ENCODE peak calls at places on chromosomes 6 and 20, in nine cellular contexts. Q is body of pancreas, U is HFF-Myc, P is ascending aorta, O is OCI-LY7, Z is fibroblast of the aortic adventitia, H is GM13976, E is AG04450, G is tibial nerve. R is an unnamed sample.

GRCh38 chr6:44223471-44224153 is at the start of gene SLC29A1:
- DNase-seq in O (peak; percentile 91), U (no peak), P (no peak), G (peak; percentile 76), H (peak; percentile 94), Z (no peak), E (no peak), Q (peak; percentile 82), R (peak; percentile 49)

GRCh38 chr6:32964776-32965175 is 3.6 kb upstream of the BRD2 start:
- DNase-seq in H (no peak), G (no peak), Z (no peak), Q (no peak), U (no peak), O (no peak), P (no peak), E (no peak), R (no peak)

GRCh38 chr20:61949714-61950630 is 115.7 kb downstream of the TAF4 start:
- DNase-seq in E (no peak), U (no peak), Q (no peak), O (no peak), G (no peak), H (no peak), Z (no peak), P (no peak), R (no peak)

GRCh38 chr6:105179244-105180065 is at the start of gene POPDC3:
- DNase-seq in O (no peak), H (peak; percentile 42), P (no peak), G (no peak), U (no peak), Q (peak; percentile 23), E (no peak), Z (peak; percentile 54), R (no peak)

GRCh38 chr6:12277401-12277800 is 12.8 kb upstream of the EDN1 start:
- DNase-seq in Z (no peak), E (no peak), Q (no peak), P (no peak), U (no peak), G (no peak), H (no peak), O (no peak), R (no peak)

GRCh38 chr20:4961746-4962145 is 39.6 kb downstream of the SLC23A2 start:
- DNase-seq in U (no peak), G (peak; percentile 36), P (no peak), E (peak; percentile 70), Q (no peak), Z (peak; percentile 91), O (no peak), H (no peak), R (peak; percentile 99)

GRCh38 chr6:154555075-154555677 is 44.7 kb upstream of the CNKSR3 start:
- DNase-seq in Q (peak; percentile 11), H (no peak), O (no peak), G (no peak), P (no peak), E (no peak), Z (no peak), U (no peak), R (no peak)

GRCh38 chr6:93624408-93624807 is 205.0 kb upstream of the EPHA7 start:
- DNase-seq in Z (no peak), O (no peak), P (no peak), E (no peak), U (no peak), G (no peak), H (no peak), Q (peak; percentile 7), R (no peak)

GRCh38 chr6:111038534-111039252 is 48.6 kb upstream of the SLC16A10 start:
- DNase-seq in Z (no peak), P (no peak), G (no peak), H (peak; percentile 58), E (no peak), U (no peak), O (no peak), Q (no peak), R (no peak)

DNA sequence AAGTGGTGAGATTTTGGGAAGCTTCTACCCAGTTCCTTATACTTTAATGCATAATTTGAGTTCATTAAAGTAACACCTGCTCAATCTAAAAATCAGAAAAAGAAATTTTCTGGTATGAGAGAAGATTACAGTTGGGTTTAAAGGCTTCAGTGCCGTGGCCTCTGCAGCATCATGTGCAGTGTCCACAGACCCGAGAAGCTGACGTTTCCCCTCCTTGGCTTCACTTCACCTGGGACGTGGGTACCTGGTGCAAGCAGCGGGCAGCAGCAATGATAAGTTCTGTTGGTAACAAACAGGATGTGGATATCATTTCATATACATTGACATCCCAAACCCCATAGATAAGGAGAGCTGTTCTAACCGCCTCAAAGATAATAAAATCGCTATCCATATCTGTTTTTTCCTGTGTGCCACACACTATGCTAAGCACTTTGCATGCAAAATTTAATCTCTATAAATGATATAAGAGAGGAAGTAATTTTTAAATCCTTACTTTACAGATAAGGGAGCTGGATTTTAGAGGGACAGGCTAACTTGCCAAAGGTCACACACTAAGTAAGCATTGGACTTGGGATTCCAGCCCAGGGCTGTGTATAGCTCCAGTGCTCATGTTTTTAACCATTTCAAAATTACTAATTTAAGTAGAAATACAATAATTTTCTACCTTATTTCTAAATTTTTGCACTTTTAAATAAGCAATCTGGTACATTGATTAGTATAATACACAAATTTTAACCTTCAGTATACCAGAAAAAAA is 144.4 kb downstream of the UST start:
- DNase-seq in Z (peak; percentile 60), U (no peak), O (no peak), Q (no peak), P (no peak), H (no peak), E (no peak), G (no peak), R (peak; percentile 37)
- TF ChIP-seq CTCF in Z (no peak), U (no peak), O (no peak), Q (no peak), P (no peak), H (no peak), E (no peak), G (no peak), R (no peak)

DNA sequence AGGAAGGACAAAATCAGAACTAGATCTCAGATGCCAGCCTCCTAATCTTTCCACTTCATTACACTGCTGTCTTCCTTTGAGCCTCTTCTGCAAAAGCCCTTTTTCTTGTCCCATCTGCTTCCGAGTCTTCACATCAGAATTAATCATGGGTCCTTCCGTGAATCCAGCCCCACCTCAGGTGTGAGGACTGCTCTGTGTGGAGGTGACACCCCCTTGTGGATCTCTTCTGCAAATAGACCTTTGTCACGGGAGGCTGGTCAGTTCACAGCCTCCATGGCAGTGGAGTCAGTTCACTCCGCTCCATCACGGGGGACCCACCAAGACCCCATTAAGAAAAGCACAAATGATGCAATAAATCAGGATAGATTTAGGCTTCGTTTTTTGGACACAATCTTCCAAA is 171.1 kb downstream of the ADAT2 start:
- DNase-seq in G (no peak), P (no peak), Q (peak; percentile 45), Z (peak; percentile 12), E (no peak), O (peak; percentile 3), U (no peak), H (peak; percentile 29), R (no peak)
- TF ChIP-seq CTCF in G (no peak), P (no peak), Q (peak; percentile 27), Z (peak; percentile 9), E (peak; percentile 17), O (peak; percentile 44), U (no peak), H (peak; percentile 27), R (peak; percentile 36)

DNA sequence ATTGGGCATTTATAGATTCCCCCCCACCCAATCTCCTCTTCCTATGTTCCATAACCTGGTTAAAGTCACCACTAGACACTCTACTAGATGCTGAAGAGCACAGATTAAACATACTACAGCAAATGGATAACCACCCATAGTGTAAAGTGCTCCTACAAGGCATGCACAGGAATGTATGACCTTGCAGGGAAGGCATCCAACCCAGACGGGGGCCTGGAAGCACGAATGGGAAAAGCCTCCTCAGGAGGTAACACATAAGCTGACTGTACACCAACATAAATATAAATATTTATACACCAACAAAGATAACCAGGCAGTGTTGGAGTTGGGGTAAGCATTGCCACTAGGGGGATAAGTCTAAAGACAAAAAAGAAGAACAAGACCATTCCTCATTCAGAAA is 691.7 kb downstream of the GRIK2 start:
- DNase-seq in Z (no peak), E (no peak), H (no peak), P (no peak), O (no peak), U (no peak), Q (no peak), G (no peak), R (no peak)
- TF ChIP-seq CTCF in Z (no peak), E (no peak), H (no peak), P (no peak), O (no peak), U (no peak), Q (no peak), G (no peak), R (no peak)

DNA sequence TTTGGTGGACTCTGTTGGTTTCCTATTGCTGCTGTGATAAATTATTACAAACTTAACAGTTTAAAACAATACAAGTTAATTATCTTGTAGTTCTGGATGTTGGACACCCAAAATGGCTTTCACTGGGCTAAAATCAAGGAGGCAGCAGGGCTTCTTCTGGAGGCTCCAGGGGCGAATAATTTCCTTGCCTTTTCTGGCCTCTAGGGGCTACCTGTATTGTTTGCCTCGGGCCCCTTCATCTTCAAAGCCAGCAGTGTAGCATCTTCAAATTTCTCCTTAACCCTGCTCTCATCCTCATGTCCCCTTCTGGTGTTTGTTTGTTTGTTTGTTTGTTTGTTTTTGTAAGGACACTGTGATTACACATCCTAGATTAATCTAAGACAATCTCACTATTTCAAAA is 60.5 kb upstream of the ANKEF1 start:
- DNase-seq in G (no peak), H (no peak), Q (no peak), U (no peak), P (no peak), E (no peak), Z (no peak), O (peak; percentile 1), R (no peak)
- TF ChIP-seq CTCF in G (no peak), H (no peak), Q (no peak), U (peak; percentile 14), P (no peak), E (peak; percentile 15), Z (no peak), O (peak; percentile 54), R (no peak)

DNA sequence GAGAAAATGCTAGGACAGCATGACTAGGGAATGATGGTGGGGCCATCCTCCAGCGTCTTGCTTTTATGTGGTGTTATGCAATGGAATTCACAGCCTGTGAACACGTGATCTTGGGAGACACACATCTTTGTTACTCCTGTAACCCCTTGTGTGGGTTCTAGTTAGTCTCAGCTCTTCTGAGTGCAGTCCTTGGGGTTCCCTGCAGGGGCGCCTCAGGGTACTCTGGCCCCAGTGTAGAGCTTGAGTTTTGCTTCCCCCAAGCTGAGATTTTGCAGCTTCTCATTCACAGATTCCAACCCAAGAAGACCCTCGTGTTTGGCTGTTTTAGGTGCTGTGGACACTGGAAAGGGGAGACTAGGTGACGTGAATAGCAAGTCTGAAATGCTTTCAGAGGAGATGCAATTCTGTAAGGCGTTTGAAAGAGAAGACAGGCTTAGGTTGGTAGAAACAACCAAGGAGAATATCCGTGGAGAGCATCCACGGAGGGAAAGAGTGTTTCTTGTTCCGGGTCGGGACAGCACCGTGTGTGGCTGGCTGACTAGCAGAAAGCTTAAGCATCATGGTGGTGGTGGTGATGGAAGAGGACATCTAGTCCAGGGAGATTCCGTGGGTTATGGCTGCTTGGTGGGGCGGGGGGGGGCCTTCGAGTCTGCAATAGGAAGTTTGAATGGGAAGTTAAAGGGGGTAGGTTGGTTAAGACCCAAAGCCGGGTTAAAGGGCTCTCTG is 30.1 kb downstream of the DUSP22 start:
- DNase-seq in Q (no peak), G (no peak), H (no peak), U (no peak), Z (no peak), E (no peak), P (no peak), O (peak; percentile 72), R (no peak)
- TF ChIP-seq CTCF in Q (no peak), G (no peak), H (no peak), U (no peak), Z (no peak), E (no peak), P (no peak), O (peak; percentile 78), R (peak; percentile 3)

GRCh38 chr20:1867495-1868260 is 27.5 kb upstream of the SIRPA start:
- DNase-seq in U (no peak), Z (peak; percentile 32), P (no peak), E (no peak), G (no peak), Q (no peak), O (no peak), H (no peak), R (no peak)
- TF ChIP-seq CTCF in U (no peak), Z (no peak), P (no peak), E (no peak), G (no peak), Q (no peak), O (no peak), H (no peak), R (no peak)